ENCODE peak calls at places on chromosomes 12 and 14, in six cellular contexts. C is AG09309, W is ovary, Y is epithelial cell of esophagus, X is HepG2, U is RWPE1. L is an unnamed sample.

GRCh38 chr14:75088566-75089373 is 19.3 kb downstream of the ZC2HC1C start:
- DNase-seq in C (no peak), W (no peak), U (peak; percentile 54), X (peak; percentile 62), Y (peak; percentile 71), L (peak; percentile 49)

GRCh38 chr14:95274283-95274682 is 45.4 kb downstream of the CLMN start:
- DNase-seq in W (no peak), C (no peak), Y (no peak), U (no peak), X (no peak), L (no peak)

GRCh38 chr14:55731881-55732498 is 152.0 kb downstream of the KTN1 start:
- DNase-seq in W (no peak), Y (peak; percentile 47), C (no peak), X (peak; percentile 16), U (no peak), L (no peak)

GRCh38 chr12:42332301-42332894 is 6.4 kb downstream of the PPHLN1 start:
- DNase-seq in X (peak; percentile 34), U (peak; percentile 53), Y (peak; percentile 56), C (no peak), W (no peak), L (peak; percentile 61)

GRCh38 chr14:101876539-101876938 is 87.8 kb upstream of the DYNC1H1 start:
- DNase-seq in C (peak; percentile 28), U (no peak), X (no peak), Y (no peak), W (no peak), L (peak; percentile 79)

GRCh38 chr12:116123511-116124258 is 153.8 kb downstream of the MED13L start:
- DNase-seq in C (no peak), U (peak; percentile 45), X (no peak), Y (peak; percentile 68), W (no peak), L (peak; percentile 34)

GRCh38 chr12:121825041-121825523 is 21.3 kb downstream of the SETD1B start:
- DNase-seq in C (no peak), X (no peak), Y (no peak), W (no peak), U (no peak), L (no peak)

GRCh38 chr14:100531591-100532121 is 55.6 kb downstream of the BEGAIN start:
- DNase-seq in Y (no peak), W (peak; percentile 37), U (no peak), X (no peak), C (no peak), L (no peak)

GRCh38 chr12:106582264-106582591 is 576 bp upstream of the RFX4 start:
- DNase-seq in C (no peak), Y (no peak), X (no peak), U (no peak), W (no peak), L (no peak)

GRCh38 chr12:11763760-11764520 is 114.5 kb downstream of the ETV6 start:
- DNase-seq in Y (no peak), W (no peak), X (peak; percentile 70), C (peak; percentile 67), U (no peak), L (no peak)

GRCh38 chr12:129550353-129550752 is 353.5 kb downstream of the TMEM132D start:
- DNase-seq in C (no peak), W (no peak), Y (no peak), X (no peak), U (no peak), L (no peak)

GRCh38 chr12:240566-240965 is 22.1 kb downstream of the SLC6A13 start:
- DNase-seq in U (no peak), X (no peak), W (no peak), Y (no peak), C (no peak), L (no peak)

GRCh38 chr12:96108321-96108720 is 72.9 kb upstream of the LTA4H start:
- DNase-seq in W (no peak), U (no peak), C (no peak), Y (peak; percentile 27), X (no peak), L (no peak)

GRCh38 chr12:94495458-94496137 is 35.9 kb upstream of the CEP83 start:
- DNase-seq in C (no peak), Y (no peak), W (no peak), U (no peak), X (no peak), L (no peak)

GRCh38 chr12:22231836-22232235 is 102.7 kb downstream of the ST8SIA1 start:
- DNase-seq in W (no peak), Y (no peak), X (no peak), U (peak; percentile 5), C (no peak), L (no peak)
- TF ChIP-seq CTCF in W (no peak), Y (no peak), X (no peak), U (no peak), C (peak; percentile 17), L (no peak)

GRCh38 chr12:57749061-57749460 is 3.0 kb downstream of the CDK4 start:
- DNase-seq in Y (no peak), X (no peak), W (no peak), C (no peak), U (no peak), L (no peak)

GRCh38 chr12:57752668-57753000 is 524 bp upstream of the CDK4 start:
- DNase-seq in X (no peak), W (no peak), Y (no peak), U (no peak), C (no peak), L (no peak)

GRCh38 chr12:57750561-57751431 is 1.3 kb downstream of the CDK4 start:
- DNase-seq in X (no peak), U (no peak), Y (no peak), W (no peak), C (no peak), L (no peak)

GRCh38 chr12:57751788-57752667 is at the start of gene CDK4:
- DNase-seq in X (peak; percentile 99), W (peak; percentile 99), U (peak; percentile 98), Y (peak; percentile 100), C (peak; percentile 98), L (peak; percentile 97)

DNA sequence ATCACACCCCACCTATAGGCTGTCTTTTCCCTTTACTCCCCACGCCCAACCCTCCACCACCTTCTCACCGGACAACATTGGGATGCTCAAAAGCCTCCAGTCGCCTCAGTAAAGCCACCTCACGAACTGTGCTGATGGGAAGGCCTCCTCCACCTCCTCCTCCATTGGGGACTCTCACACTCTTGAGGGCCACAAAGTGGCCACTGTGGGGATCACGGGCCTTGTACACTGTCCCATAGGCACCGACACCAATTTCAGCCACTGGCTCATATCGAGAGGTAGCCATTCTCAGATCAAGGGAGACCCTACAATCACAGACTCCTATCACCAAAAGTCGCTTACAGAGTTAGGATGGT is 700 bp downstream of the CDK4 start:
- DNase-seq in X (no peak), U (no peak), Y (no peak), C (no peak), W (no peak), L (no peak)
- TF ChIP-seq CTCF in X (no peak), U (no peak), Y (no peak), C (no peak), W (no peak), L (no peak)

GRCh38 chr12:29157486-29157946 is 8.4 kb downstream of the FAR2 start:
- DNase-seq in X (no peak), C (peak; percentile 35), W (no peak), U (no peak), Y (no peak), L (no peak)

GRCh38 chr12:29158364-29158763 is 9.3 kb downstream of the FAR2 start:
- DNase-seq in X (no peak), W (no peak), C (no peak), Y (no peak), U (no peak), L (no peak)

GRCh38 chr12:29159690-29160089 is 10.6 kb downstream of the FAR2 start:
- DNase-seq in U (no peak), C (no peak), X (no peak), W (no peak), Y (no peak), L (no peak)

GRCh38 chr12:29163146-29163545 is 14.1 kb downstream of the FAR2 start:
- DNase-seq in C (no peak), X (no peak), Y (peak; percentile 27), W (no peak), U (no peak), L (no peak)

DNA sequence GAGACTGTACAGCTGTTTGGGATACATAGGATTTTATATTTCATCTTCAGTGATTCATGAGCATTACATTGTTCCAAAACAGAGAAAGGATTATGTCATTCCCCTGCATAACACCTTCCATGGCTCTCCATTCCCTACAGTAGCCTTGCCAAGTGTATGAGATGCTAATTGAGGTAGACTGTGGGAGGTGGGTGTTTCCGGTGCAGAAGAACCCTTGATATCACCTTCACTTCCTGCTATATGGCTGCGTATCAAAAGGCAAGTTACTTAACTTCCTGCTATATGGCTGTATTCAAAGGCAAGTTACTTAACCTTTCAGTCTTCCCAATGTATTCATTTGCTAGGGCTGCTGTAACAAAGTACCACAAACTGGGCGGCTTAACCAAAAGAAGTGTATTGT is 11.2 kb downstream of the FAR2 start:
- DNase-seq in C (no peak), Y (no peak), W (no peak), X (no peak), U (no peak), L (no peak)
- TF ChIP-seq CTCF in C (no peak), Y (no peak), W (no peak), X (no peak), U (no peak), L (no peak)

DNA sequence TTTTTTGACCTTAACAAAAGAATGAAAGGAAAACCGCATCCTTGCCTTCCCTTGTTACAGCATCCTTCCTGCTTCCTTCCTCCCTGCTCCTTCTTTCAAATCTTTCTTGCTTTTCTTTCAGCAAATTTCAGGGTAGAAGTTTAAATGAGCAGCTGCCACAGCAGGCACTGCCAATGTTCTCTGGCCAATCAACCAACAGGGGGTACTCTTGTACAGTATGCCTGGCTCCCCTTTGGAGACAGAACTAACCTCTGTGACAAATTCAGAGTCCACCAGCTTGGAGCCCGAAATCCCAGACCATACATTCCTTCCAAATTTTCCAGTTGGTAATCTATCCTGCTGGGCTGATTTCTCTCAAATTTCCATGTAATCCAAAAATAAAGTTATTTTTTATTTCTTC is 609.8 kb upstream of the LMO3 start:
- DNase-seq in C (no peak), U (no peak), W (no peak), X (no peak), Y (peak; percentile 8), L (no peak)
- TF ChIP-seq CTCF in C (no peak), U (no peak), W (no peak), X (no peak), Y (no peak), L (no peak)

DNA sequence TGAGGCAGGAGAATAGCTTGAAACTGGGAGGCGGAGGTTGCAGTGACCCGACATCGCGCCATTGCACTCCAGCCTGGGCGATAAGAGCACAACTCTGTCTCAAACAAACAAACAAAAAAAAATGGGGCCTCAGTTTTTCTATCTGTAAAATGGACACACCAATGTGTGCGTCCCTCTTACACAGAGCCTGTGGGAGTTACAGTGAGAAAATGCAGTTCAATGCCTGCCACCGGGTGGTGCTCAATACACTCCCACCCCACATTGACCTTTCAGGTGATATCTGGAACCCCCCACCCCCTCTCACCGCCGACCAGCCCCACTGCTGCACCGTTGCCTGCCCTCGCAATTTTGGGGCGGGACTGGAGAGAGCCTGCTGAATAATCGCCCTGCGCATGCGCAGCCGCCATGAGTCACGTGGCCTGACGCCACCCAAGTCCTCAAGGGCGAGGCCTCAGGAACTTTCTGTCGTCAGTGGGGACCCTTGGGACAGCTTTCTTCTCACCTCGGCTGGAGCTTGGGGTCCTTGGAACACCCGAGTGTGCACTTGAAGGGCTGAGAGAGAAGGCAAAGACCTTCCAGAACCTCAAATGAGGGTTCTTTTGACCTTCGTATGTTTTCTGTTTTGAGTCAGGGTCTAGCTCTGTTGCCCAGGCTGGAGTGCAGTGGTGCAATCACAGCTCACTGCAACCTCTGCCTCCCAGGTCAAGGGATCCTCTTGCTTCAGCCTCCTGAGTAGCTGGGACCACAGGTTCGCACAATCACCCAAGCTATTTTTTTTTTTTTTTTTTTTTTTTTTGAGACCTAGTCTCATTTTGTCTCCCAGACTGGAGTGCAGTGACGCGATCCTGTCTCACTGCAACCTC is 14.6 kb upstream of the CABP1 start:
- DNase-seq in X (no peak), C (no peak), W (no peak), U (peak; percentile 19), Y (no peak), L (no peak)
- TF ChIP-seq CTCF in X (peak; percentile 7), C (no peak), W (no peak), U (no peak), Y (no peak), L (peak; percentile 11)